ENCODE peak calls at places on chromosomes 2 and 18, in nine cellular contexts. One of them, this sample, is unnamed.

GRCh38 chr2:38835015-38835601 is 40.6 kb downstream of the DHX57 start:
- DNase-seq in activated CD8-positive, alpha-beta memory T cell treated with anti-CD3 and anti-CD28 coated beads for 24 hours: no peak
- DNase-seq in fibroblast of lung: peak
- DNase-seq in NCI-H460: peak
- DNase-seq in lung: no peak
- DNase-seq in COR-L47: peak
- DNase-seq in B cell: no peak
- DNase-seq in HEK293T: no peak
- DNase-seq in left lung: no peak
- DNase-seq in this sample: no peak

GRCh38 chr2:120237491-120237902 is 14.3 kb upstream of the TMEM185B start:
- DNase-seq in activated CD8-positive, alpha-beta memory T cell treated with anti-CD3 and anti-CD28 coated beads for 24 hours: no peak
- DNase-seq in fibroblast of lung: peak
- DNase-seq in NCI-H460: no peak
- DNase-seq in lung: no peak
- DNase-seq in COR-L47: no peak
- DNase-seq in B cell: no peak
- DNase-seq in HEK293T: no peak
- DNase-seq in left lung: peak
- DNase-seq in this sample: no peak

GRCh38 chr2:199509401-199509800 is 51.7 kb upstream of the SATB2 start:
- DNase-seq in activated CD8-positive, alpha-beta memory T cell treated with anti-CD3 and anti-CD28 coated beads for 24 hours: no peak
- DNase-seq in fibroblast of lung: no peak
- DNase-seq in NCI-H460: no peak
- DNase-seq in lung: no peak
- DNase-seq in COR-L47: no peak
- DNase-seq in B cell: no peak
- DNase-seq in HEK293T: no peak
- DNase-seq in left lung: no peak
- DNase-seq in this sample: no peak

GRCh38 chr18:62484941-62485340 is 37.9 kb upstream of the ZCCHC2 start:
- DNase-seq in activated CD8-positive, alpha-beta memory T cell treated with anti-CD3 and anti-CD28 coated beads for 24 hours: no peak
- DNase-seq in fibroblast of lung: no peak
- DNase-seq in NCI-H460: no peak
- DNase-seq in lung: no peak
- DNase-seq in COR-L47: no peak
- DNase-seq in B cell: no peak
- DNase-seq in HEK293T: no peak
- DNase-seq in left lung: no peak
- DNase-seq in this sample: no peak

GRCh38 chr2:39481611-39482010 is 44.5 kb upstream of the MAP4K3 start:
- DNase-seq in activated CD8-positive, alpha-beta memory T cell treated with anti-CD3 and anti-CD28 coated beads for 24 hours: no peak
- DNase-seq in fibroblast of lung: peak
- DNase-seq in NCI-H460: no peak
- DNase-seq in lung: no peak
- DNase-seq in COR-L47: no peak
- DNase-seq in B cell: no peak
- DNase-seq in HEK293T: no peak
- DNase-seq in left lung: no peak
- DNase-seq in this sample: no peak

GRCh38 chr2:108182489-108182888 is 57.3 kb upstream of the SULT1C3 start:
- DNase-seq in activated CD8-positive, alpha-beta memory T cell treated with anti-CD3 and anti-CD28 coated beads for 24 hours: no peak
- DNase-seq in fibroblast of lung: peak
- DNase-seq in NCI-H460: peak
- DNase-seq in lung: no peak
- DNase-seq in COR-L47: peak
- DNase-seq in B cell: no peak
- DNase-seq in HEK293T: peak
- DNase-seq in left lung: no peak
- DNase-seq in this sample: no peak

GRCh38 chr2:225170162-225170561 is 127.9 kb upstream of the DOCK10 start:
- DNase-seq in activated CD8-positive, alpha-beta memory T cell treated with anti-CD3 and anti-CD28 coated beads for 24 hours: no peak
- DNase-seq in fibroblast of lung: no peak
- DNase-seq in NCI-H460: no peak
- DNase-seq in lung: no peak
- DNase-seq in COR-L47: no peak
- DNase-seq in B cell: no peak
- DNase-seq in HEK293T: no peak
- DNase-seq in left lung: no peak
- DNase-seq in this sample: no peak

GRCh38 chr18:1846640-1847039 is 724.7 kb downstream of the METTL4 start:
- DNase-seq in activated CD8-positive, alpha-beta memory T cell treated with anti-CD3 and anti-CD28 coated beads for 24 hours: no peak
- DNase-seq in fibroblast of lung: peak
- DNase-seq in NCI-H460: no peak
- DNase-seq in lung: no peak
- DNase-seq in COR-L47: no peak
- DNase-seq in B cell: no peak
- DNase-seq in HEK293T: no peak
- DNase-seq in left lung: no peak
- DNase-seq in this sample: no peak

GRCh38 chr18:48693625-48694262 is 154.9 kb downstream of the CTIF start:
- DNase-seq in activated CD8-positive, alpha-beta memory T cell treated with anti-CD3 and anti-CD28 coated beads for 24 hours: no peak
- DNase-seq in fibroblast of lung: peak
- DNase-seq in NCI-H460: peak
- DNase-seq in lung: no peak
- DNase-seq in COR-L47: no peak
- DNase-seq in B cell: no peak
- DNase-seq in HEK293T: no peak
- DNase-seq in left lung: no peak
- DNase-seq in this sample: no peak

GRCh38 chr2:222842517-222843174 is 18.2 kb upstream of the ACSL3 start:
- DNase-seq in activated CD8-positive, alpha-beta memory T cell treated with anti-CD3 and anti-CD28 coated beads for 24 hours: no peak
- DNase-seq in fibroblast of lung: peak
- DNase-seq in NCI-H460: no peak
- DNase-seq in lung: no peak
- DNase-seq in COR-L47: no peak
- DNase-seq in B cell: no peak
- DNase-seq in HEK293T: no peak
- DNase-seq in left lung: no peak
- DNase-seq in this sample: no peak

GRCh38 chr2:183416741-183417140 is 292.5 kb downstream of the NUP35 start:
- DNase-seq in activated CD8-positive, alpha-beta memory T cell treated with anti-CD3 and anti-CD28 coated beads for 24 hours: no peak
- DNase-seq in fibroblast of lung: no peak
- DNase-seq in NCI-H460: no peak
- DNase-seq in lung: no peak
- DNase-seq in COR-L47: no peak
- DNase-seq in B cell: no peak
- DNase-seq in HEK293T: no peak
- DNase-seq in left lung: no peak
- DNase-seq in this sample: no peak

GRCh38 chr2:85655961-85656403 is 12.0 kb downstream of the SFTPB start:
- DNase-seq in activated CD8-positive, alpha-beta memory T cell treated with anti-CD3 and anti-CD28 coated beads for 24 hours: no peak
- DNase-seq in fibroblast of lung: peak
- DNase-seq in NCI-H460: no peak
- DNase-seq in lung: no peak
- DNase-seq in COR-L47: no peak
- DNase-seq in B cell: no peak
- DNase-seq in HEK293T: no peak
- DNase-seq in left lung: no peak
- DNase-seq in this sample: no peak

GRCh38 chr2:238202326-238203103 is 980 bp downstream of the ILKAP start:
- DNase-seq in activated CD8-positive, alpha-beta memory T cell treated with anti-CD3 and anti-CD28 coated beads for 24 hours: no peak
- DNase-seq in fibroblast of lung: peak
- DNase-seq in NCI-H460: peak
- DNase-seq in lung: no peak
- DNase-seq in COR-L47: no peak
- DNase-seq in B cell: peak
- DNase-seq in HEK293T: peak
- DNase-seq in left lung: no peak
- DNase-seq in this sample: no peak

GRCh38 chr2:181253438-181253837 is 203.7 kb upstream of the ITGA4 start:
- DNase-seq in activated CD8-positive, alpha-beta memory T cell treated with anti-CD3 and anti-CD28 coated beads for 24 hours: no peak
- DNase-seq in fibroblast of lung: no peak
- DNase-seq in NCI-H460: no peak
- DNase-seq in lung: no peak
- DNase-seq in COR-L47: no peak
- DNase-seq in B cell: no peak
- DNase-seq in HEK293T: no peak
- DNase-seq in left lung: no peak
- DNase-seq in this sample: no peak

GRCh38 chr18:44680271-44681038 is at the start of gene SETBP1:
- DNase-seq in activated CD8-positive, alpha-beta memory T cell treated with anti-CD3 and anti-CD28 coated beads for 24 hours: peak
- DNase-seq in fibroblast of lung: peak
- DNase-seq in NCI-H460: no peak
- DNase-seq in lung: peak
- DNase-seq in COR-L47: peak
- DNase-seq in B cell: peak
- DNase-seq in HEK293T: peak
- DNase-seq in left lung: peak
- DNase-seq in this sample: peak